ENCODE peak calls at places on chromosomes 2 and 18, in six cellular contexts. W is K562, S is HepG2, C is mammary epithelial cell, V is PC-9, Z is endothelial cell of umbilical vein. J is an unnamed sample.

GRCh38 chr2:165558832-165559231 is 89.3 kb downstream of the CSRNP3 start:
- DNase-seq in C (no peak), Z (no peak), S (no peak), V (no peak), W (no peak), J (no peak)

GRCh38 chr2:229832499-229832898 is 89.3 kb downstream of the TRIP12 start:
- DNase-seq in S (no peak), W (no peak), C (no peak), Z (peak), V (no peak), J (no peak)

GRCh38 chr2:127365211-127365643 is 22.5 kb downstream of the MAP3K2 start:
- DNase-seq in Z (no peak), V (peak), S (no peak), W (no peak), C (no peak), J (no peak)

GRCh38 chr2:156331572-156332451 is 709 bp downstream of the NR4A2 start:
- DNase-seq in S (no peak), C (peak), V (peak), Z (peak), W (peak), J (peak)

GRCh38 chr2:219426534-219427136 is 8.0 kb upstream of the SPEG start:
- DNase-seq in S (no peak), Z (no peak), C (no peak), V (no peak), W (no peak), J (no peak)

GRCh38 chr2:191127235-191127634 is 23.6 kb downstream of the STAT4 start:
- DNase-seq in S (no peak), C (no peak), V (no peak), Z (no peak), W (no peak), J (no peak)

GRCh38 chr2:236715511-236715961 is 145.9 kb downstream of the ACKR3 start:
- DNase-seq in Z (peak), S (no peak), C (no peak), V (no peak), W (no peak), J (no peak)

GRCh38 chr2:27024188-27024587 is 8.6 kb upstream of the TMEM214 start:
- DNase-seq in V (no peak), W (no peak), S (no peak), C (no peak), Z (no peak), J (no peak)

GRCh38 chr2:64404002-64404731 is 49.8 kb upstream of the LGALSL start:
- DNase-seq in Z (peak), W (no peak), S (peak), V (no peak), C (no peak), J (no peak)

GRCh38 chr18:3759099-3759498 is 309.1 kb downstream of the TGIF1 start:
- DNase-seq in C (no peak), S (no peak), V (no peak), Z (no peak), W (no peak), J (no peak)

GRCh38 chr18:57429607-57430165 is 5.5 kb upstream of the ONECUT2 start:
- DNase-seq in V (no peak), C (no peak), S (no peak), W (no peak), Z (no peak), J (no peak)

GRCh38 chr2:121045245-121045644 is 239.8 kb downstream of the TFCP2L1 start:
- DNase-seq in V (no peak), S (no peak), Z (no peak), C (no peak), W (no peak), J (no peak)

GRCh38 chr2:71634571-71634970 is 181.2 kb downstream of the DYSF start:
- DNase-seq in V (no peak), W (no peak), S (no peak), Z (no peak), C (no peak), J (no peak)

GRCh38 chr2:71639735-71640134 is 186.4 kb downstream of the DYSF start:
- DNase-seq in W (no peak), V (no peak), C (no peak), Z (no peak), S (no peak), J (no peak)

GRCh38 chr2:71637736-71638135 is 184.4 kb downstream of the DYSF start:
- DNase-seq in V (no peak), C (no peak), W (no peak), Z (no peak), S (no peak), J (no peak)

GRCh38 chr2:71637168-71637567 is 183.8 kb downstream of the DYSF start:
- DNase-seq in S (no peak), Z (no peak), C (no peak), V (no peak), W (no peak), J (no peak)

GRCh38 chr2:71635798-71636197 is 182.4 kb downstream of the DYSF start:
- DNase-seq in C (no peak), S (no peak), Z (no peak), V (no peak), W (no peak), J (no peak)
- H2AFZ ChIP-seq in C (no peak), S (no peak), Z (no peak), V (no peak), W (no peak), J (no peak)

GRCh38 chr2:54329482-54330225 is 73.6 kb upstream of the TSPYL6 start:
- DNase-seq in V (no peak), S (peak), Z (peak), W (no peak), C (peak), J (no peak)

GRCh38 chr2:54331095-54331835 is 75.2 kb upstream of the TSPYL6 start:
- DNase-seq in W (no peak), S (no peak), V (no peak), Z (no peak), C (no peak), J (no peak)

GRCh38 chr2:54332386-54332785 is 76.4 kb upstream of the TSPYL6 start:
- DNase-seq in W (no peak), V (no peak), Z (no peak), S (no peak), C (no peak), J (no peak)

GRCh38 chr2:54325148-54325547 is 69.1 kb upstream of the TSPYL6 start:
- DNase-seq in V (no peak), C (no peak), S (no peak), Z (no peak), W (no peak), J (no peak)

DNA sequence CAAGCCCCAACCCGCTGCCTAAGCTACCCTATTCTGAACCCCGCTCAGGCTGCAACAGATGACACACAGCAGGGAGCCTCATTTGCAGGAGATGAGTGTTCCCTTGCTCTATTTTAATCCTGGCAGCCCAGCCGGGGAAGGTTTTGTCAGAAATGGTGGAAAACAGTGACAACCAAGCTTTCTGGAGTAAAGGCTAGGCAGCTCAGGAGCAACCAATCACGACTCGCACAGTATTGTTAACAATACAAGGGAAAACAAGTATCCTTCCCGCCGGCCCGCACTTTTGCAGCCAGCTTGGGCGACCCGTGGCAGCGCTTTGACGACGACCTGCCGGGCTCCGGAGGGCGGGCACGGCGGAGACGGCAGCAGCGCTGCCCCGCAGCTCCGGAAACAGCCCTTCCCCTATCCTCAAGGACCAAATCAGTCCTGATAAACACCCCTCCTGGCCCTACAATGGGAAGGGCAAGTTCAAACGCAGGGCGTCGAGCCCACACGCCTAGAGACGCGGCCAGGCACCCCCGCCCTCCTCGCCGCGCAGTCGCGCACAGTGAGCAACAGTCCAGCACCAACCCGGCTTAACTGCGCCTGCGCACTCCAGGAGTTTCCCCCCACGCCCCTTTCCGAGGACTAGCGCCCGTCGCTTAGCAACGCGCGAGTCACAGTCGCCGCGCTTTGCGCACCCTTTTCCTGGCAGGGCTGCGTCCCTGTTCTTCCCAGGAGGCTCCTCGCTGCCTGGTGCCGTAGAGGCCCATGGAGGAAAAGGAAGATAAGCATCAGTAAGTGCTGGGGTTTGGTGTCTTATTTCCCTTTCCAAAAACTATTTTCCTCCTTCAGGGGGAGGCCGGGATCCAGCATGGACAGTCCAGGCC is 74.4 kb upstream of the TSPYL6 start:
- DNase-seq in Z (peak), C (peak), W (peak), S (peak), V (peak), J (peak)
- TF ChIP-seq EZH2 in Z (no peak), C (no peak), W (no peak), S (no peak), V (no peak), J (no peak)

DNA sequence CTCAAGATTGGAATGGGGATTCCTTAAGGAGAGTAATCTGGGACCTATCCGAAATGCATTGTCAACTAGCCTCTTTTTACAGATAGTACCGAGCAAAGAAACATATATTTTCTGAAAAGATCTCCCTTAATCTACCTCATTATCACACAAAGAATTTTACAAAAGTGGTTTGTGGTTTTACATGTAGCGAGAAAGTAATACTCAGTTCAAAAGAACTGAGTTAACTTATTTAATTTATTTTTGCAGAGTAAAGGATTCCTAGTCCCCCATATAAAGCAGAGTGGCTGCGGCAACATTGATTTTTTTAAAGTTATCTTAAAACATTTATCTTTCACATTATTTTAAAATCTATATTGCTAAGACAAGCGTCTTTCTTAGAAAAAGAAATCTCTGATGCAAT is 15.9 kb upstream of the SOS1 start:
- DNase-seq in C (no peak), S (no peak), V (no peak), W (no peak), Z (no peak), J (no peak)
- H3K4me2 ChIP-seq in C (no peak), S (no peak), V (no peak), W (no peak), Z (no peak), J (no peak)

GRCh38 chr2:10047616-10048500 is 4.5 kb downstream of the KLF11 start:
- DNase-seq in Z (no peak), S (no peak), W (no peak), V (no peak), C (no peak), J (no peak)
- H2AFZ ChIP-seq in Z (no peak), S (no peak), W (no peak), V (no peak), C (no peak), J (no peak)

DNA sequence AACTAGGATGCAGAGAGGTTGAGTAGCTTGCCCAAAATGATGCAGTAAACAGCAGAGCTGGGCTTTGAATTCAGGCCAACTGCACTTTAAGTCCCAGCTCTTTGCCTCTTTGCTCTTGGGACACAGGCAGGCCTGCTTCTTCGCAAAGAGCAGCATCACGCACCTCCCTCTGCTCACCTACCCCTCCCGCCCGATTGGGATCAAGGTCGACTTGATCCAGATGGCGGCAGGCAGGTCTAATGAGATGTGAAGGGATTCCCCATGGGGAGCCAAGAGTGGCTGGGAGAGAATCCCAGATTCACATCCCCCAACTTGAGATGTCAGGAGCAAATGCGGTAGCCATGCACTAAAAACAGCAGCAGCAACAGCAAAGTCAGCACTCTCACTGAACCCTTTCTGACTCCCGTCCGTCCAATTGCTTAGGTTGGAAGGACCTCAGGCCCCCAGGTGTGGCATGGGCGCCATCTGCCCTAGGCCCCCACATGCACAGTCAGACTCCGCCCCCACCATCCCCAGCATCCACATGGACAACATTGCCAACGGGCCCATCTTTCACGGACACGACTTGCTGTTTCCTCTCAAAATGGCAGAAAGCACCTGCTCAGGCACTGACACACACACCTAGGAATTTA is 84.3 kb upstream of the MAP4K4 start:
- DNase-seq in S (peak), V (no peak), W (no peak), Z (no peak), C (no peak), J (no peak)
- TF ChIP-seq EZH2 in S (no peak), V (no peak), W (no peak), Z (no peak), C (no peak), J (no peak)

GRCh38 chr2:194135463-194135862 is 1521.6 kb upstream of the SLC39A10 start:
- DNase-seq in S (no peak), V (no peak), C (no peak), W (no peak), Z (no peak), J (no peak)
- H3K4me2 ChIP-seq in S (no peak), V (no peak), C (no peak), W (no peak), Z (no peak), J (no peak)

GRCh38 chr2:140804682-140805235 is 1326.1 kb downstream of the LRP1B start:
- DNase-seq in Z (no peak), W (no peak), S (no peak), V (no peak), C (no peak), J (no peak)
- H2AFZ ChIP-seq in Z (no peak), W (no peak), S (no peak), V (no peak), C (no peak), J (no peak)

GRCh38 chr2:45342-46130 is 769 bp downstream of the FAM110C start:
- DNase-seq in C (peak), V (no peak), W (no peak), Z (no peak), S (no peak), J (no peak)
- TF ChIP-seq EZH2 in C (no peak), V (no peak), W (no peak), Z (no peak), S (no peak), J (no peak)

GRCh38 chr18:55301196-55301540 is 286.8 kb downstream of the TCF4 start:
- DNase-seq in Z (no peak), W (no peak), C (no peak), V (no peak), S (no peak), J (no peak)
- H3K4me2 ChIP-seq in Z (no peak), W (peak), C (no peak), V (no peak), S (no peak), J (no peak)

GRCh38 chr2:187569042-187569441 is 14.8 kb upstream of the TFPI start:
- DNase-seq in C (no peak), W (no peak), V (no peak), Z (peak), S (no peak), J (no peak)

GRCh38 chr2:187569571-187569970 is 15.3 kb upstream of the TFPI start:
- DNase-seq in W (no peak), Z (no peak), S (no peak), C (no peak), V (no peak), J (no peak)

GRCh38 chr2:187567126-187567525 is 12.9 kb upstream of the TFPI start:
- DNase-seq in C (no peak), S (peak), W (no peak), V (no peak), Z (peak), J (no peak)

GRCh38 chr2:187566712-187567111 is 12.5 kb upstream of the TFPI start:
- DNase-seq in W (no peak), C (no peak), V (no peak), Z (no peak), S (no peak), J (no peak)

DNA sequence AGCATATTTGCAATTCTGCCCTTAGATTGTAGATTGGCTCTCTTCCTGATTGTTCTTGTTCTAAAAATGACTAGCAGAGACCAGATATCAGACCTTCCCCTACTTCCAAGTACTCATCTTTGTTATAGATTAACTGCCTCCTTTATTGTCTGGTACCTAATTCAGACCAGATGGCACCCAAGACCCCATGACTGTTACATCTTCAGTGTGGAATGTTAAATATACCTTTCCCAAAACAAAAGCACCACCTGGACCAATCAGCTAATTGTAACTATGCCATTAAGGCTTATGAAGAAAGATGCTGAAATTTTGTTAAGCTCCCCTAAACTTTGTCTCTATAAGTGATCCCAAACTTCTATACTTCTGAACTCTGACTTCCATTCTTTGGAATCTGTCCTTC is 12.0 kb upstream of the TFPI start:
- DNase-seq in W (no peak), Z (no peak), V (no peak), C (no peak), S (no peak), J (no peak)
- H2AFZ ChIP-seq in W (no peak), Z (no peak), V (no peak), C (peak), S (no peak), J (no peak)